ENCODE peak calls at places on chromosomes 5 and 9, in five cellular contexts. Y is activated T-helper 17 cell treated with anti-CD3 and anti-CD28 coated beads, Interleukin-2, amount 50 U/mL, for 72 hours; F is mucosa of descending colon; D is PC-3; P is CD8-positive, alpha-beta T cell. O is an unnamed sample.

GRCh38 chr5:92042237-92042636 is 659.1 kb upstream of the ARRDC3 start:
- ATAC-seq in Y (no peak), F (no peak), D (peak), P (no peak), O (no peak)

GRCh38 chr5:114903767-114904166 is 265.9 kb downstream of the TRIM36 start:
- ATAC-seq in Y (no peak), F (no peak), D (no peak), P (no peak), O (no peak)

GRCh38 chr5:81525690-81526089 is 131.8 kb upstream of the ACOT12 start:
- ATAC-seq in Y (peak), F (no peak), D (peak), P (no peak), O (no peak)

GRCh38 chr5:42514759-42515158 is 91.5 kb downstream of the GHR start:
- ATAC-seq in Y (no peak), F (peak), D (peak), P (no peak), O (no peak)

GRCh38 chr5:157189223-157189622 is 8.6 kb downstream of the ITK start:
- ATAC-seq in Y (peak), F (no peak), D (no peak), P (no peak), O (no peak)

GRCh38 chr9:89815903-89816573 is 211.2 kb downstream of the GADD45G start:
- ATAC-seq in Y (no peak), F (peak), D (no peak), P (no peak), O (peak)

GRCh38 chr5:32090026-32090754 is 83.9 kb downstream of the GOLPH3 start:
- ATAC-seq in Y (no peak), F (no peak), D (no peak), P (no peak), O (no peak)

GRCh38 chr9:108956627-108957026 is 22.4 kb downstream of the ABITRAM start:
- ATAC-seq in Y (peak), F (no peak), D (peak), P (no peak), O (no peak)

GRCh38 chr5:171633776-171634470 is 151.7 kb upstream of the SMIM23 start:
- ATAC-seq in Y (no peak), F (peak), D (no peak), P (no peak), O (no peak)

GRCh38 chr9:36332006-36332405 is 68.1 kb downstream of the RNF38 start:
- ATAC-seq in Y (no peak), F (no peak), D (peak), P (no peak), O (no peak)

GRCh38 chr5:93304851-93305250 is 276.2 kb downstream of the NR2F1-AS1 start:
- ATAC-seq in Y (no peak), F (no peak), D (no peak), P (no peak), O (no peak)

GRCh38 chr5:17951392-17952169 is 317.3 kb downstream of the TAF11L14 start:
- ATAC-seq in Y (no peak), F (no peak), D (peak), P (no peak), O (peak)

GRCh38 chr5:39138182-39138487 is 63.9 kb upstream of the RICTOR start:
- ATAC-seq in Y (peak), F (no peak), D (no peak), P (no peak), O (peak)

GRCh38 chr5:61637566-61637965 is 305.5 kb downstream of the ZSWIM6 start:
- ATAC-seq in Y (no peak), F (no peak), D (no peak), P (no peak), O (no peak)

GRCh38 chr5:89095341-89095740 is 212.4 kb upstream of the MEF2C start:
- ATAC-seq in Y (no peak), F (no peak), D (no peak), P (no peak), O (no peak)

GRCh38 chr9:14096182-14096922 is 217.6 kb downstream of the NFIB start:
- ATAC-seq in Y (no peak), F (no peak), D (peak), P (no peak), O (peak)

GRCh38 chr9:94881946-94882345 is 155.4 kb downstream of the AOPEP start:
- ATAC-seq in Y (no peak), F (no peak), D (no peak), P (no peak), O (no peak)

GRCh38 chr5:142259758-142260157 is 65.1 kb downstream of the SPRY4 start:
- ATAC-seq in Y (no peak), F (no peak), D (no peak), P (no peak), O (no peak)

GRCh38 chr5:179138568-179138925 is 78.4 kb downstream of the ZNF354C start:
- ATAC-seq in Y (no peak), F (no peak), D (no peak), P (no peak), O (no peak)

GRCh38 chr9:114612272-114612923 is 1.3 kb downstream of the TMEM268 start:
- ATAC-seq in Y (no peak), F (peak), D (no peak), P (no peak), O (peak)

GRCh38 chr5:171484460-171484899 is 65.0 kb downstream of the FGF18 start:
- ATAC-seq in Y (peak), F (peak), D (peak), P (no peak), O (no peak)

GRCh38 chr5:81363093-81363886 is 30.6 kb downstream of the ACOT12 start:
- ATAC-seq in Y (no peak), F (peak), D (no peak), P (no peak), O (no peak)

GRCh38 chr9:120348951-120349429 is 231.0 kb downstream of the CDK5RAP2 start:
- ATAC-seq in Y (peak), F (peak), D (peak), P (no peak), O (peak)

GRCh38 chr9:135562235-135562745 is 734 bp downstream of the PAEP start:
- ATAC-seq in Y (no peak), F (no peak), D (no peak), P (no peak), O (no peak)

GRCh38 chr5:88881566-88881965 is 1.4 kb downstream of the MEF2C start:
- ATAC-seq in Y (no peak), F (peak), D (no peak), P (no peak), O (no peak)

GRCh38 chr9:35616681-35617459 is 1.3 kb downstream of the CD72 start:
- ATAC-seq in Y (peak), F (peak), D (no peak), P (peak), O (peak)

GRCh38 chr9:99783799-99784198 is 37.9 kb upstream of the NR4A3 start:
- ATAC-seq in Y (no peak), F (no peak), D (no peak), P (no peak), O (no peak)

GRCh38 chr5:135322271-135322670 is 76.8 kb downstream of the MACROH2A1 start:
- ATAC-seq in Y (no peak), F (no peak), D (no peak), P (no peak), O (no peak)

GRCh38 chr5:173565491-173566038 is 50.9 kb downstream of the BOD1 start:
- ATAC-seq in Y (no peak), F (no peak), D (no peak), P (no peak), O (no peak)

GRCh38 chr5:69211200-69211599 is 21.8 kb downstream of the CENPH start:
- ATAC-seq in Y (no peak), F (no peak), D (no peak), P (no peak), O (no peak)

GRCh38 chr9:3730527-3730926 is 204.7 kb upstream of the RFX3 start:
- ATAC-seq in Y (peak), F (no peak), D (peak), P (no peak), O (no peak)

GRCh38 chr5:61327761-61328753 is 4.0 kb upstream of the ZSWIM6 start:
- ATAC-seq in Y (peak), F (peak), D (no peak), P (no peak), O (no peak)

GRCh38 chr5:113278976-113279375 is 155.8 kb downstream of the TSSK1B start:
- ATAC-seq in Y (peak), F (no peak), D (no peak), P (peak), O (no peak)